ENCODE peak calls at places on chromosomes 16 and 17, in nine cellular contexts. N is brain microvascular endothelial cell, D is PC-3, X is neural progenitor cell, Y is fibroblast of the aortic adventitia, M is AG04450, L is gastrocnemius medialis, H is cardiac fibroblast, Z is K562. B is an unnamed sample.

GRCh38 chr16:15055141-15056053 is 477 bp downstream of the NTAN1 start:
- DNase-seq in N (no peak), D (peak; percentile 9), X (peak; percentile 11), Y (peak; percentile 37), M (no peak), L (peak; percentile 12), H (peak; percentile 43), Z (peak; percentile 34), B (peak; percentile 33)

GRCh38 chr16:56604966-56605365 is 3.4 kb upstream of the MT2A start:
- DNase-seq in N (no peak), D (no peak), X (no peak), Y (no peak), M (no peak), L (no peak), H (no peak), Z (no peak), B (no peak)

GRCh38 chr17:49882434-49882833 is 34.6 kb upstream of the TAC4 start:
- DNase-seq in N (no peak), D (no peak), X (no peak), Y (no peak), M (no peak), L (no peak), H (no peak), Z (no peak), B (peak; percentile 89)

GRCh38 chr17:81282141-81282540 is 13.0 kb downstream of the SLC38A10 start:
- DNase-seq in N (no peak), D (no peak), X (no peak), Y (no peak), M (no peak), L (no peak), H (no peak), Z (no peak), B (no peak)

GRCh38 chr16:4647661-4647965 is 23.0 kb downstream of the MGRN1 start:
- DNase-seq in N (no peak), D (no peak), X (no peak), Y (no peak), M (no peak), L (no peak), H (no peak), Z (no peak), B (no peak)

GRCh38 chr17:27379863-27380533 is 76.2 kb upstream of the KSR1 start:
- DNase-seq in N (peak; percentile 43), D (peak; percentile 61), X (peak; percentile 77), Y (peak; percentile 55), M (no peak), L (peak; percentile 17), H (peak; percentile 53), Z (peak; percentile 79), B (no peak)

GRCh38 chr16:6211644-6212043 is 1114.0 kb upstream of the EEF2KMT start:
- DNase-seq in N (no peak), D (no peak), X (no peak), Y (no peak), M (no peak), L (no peak), H (no peak), Z (no peak), B (no peak)

GRCh38 chr17:31560836-31561235 is 169.4 kb downstream of the RAB11FIP4 start:
- DNase-seq in N (no peak), D (peak; percentile 50), X (no peak), Y (no peak), M (no peak), L (no peak), H (peak; percentile 40), Z (no peak), B (peak; percentile 59)

GRCh38 chr16:83586036-83586810 is 221.6 kb upstream of the HSBP1 start:
- DNase-seq in N (no peak), D (no peak), X (peak; percentile 57), Y (no peak), M (no peak), L (no peak), H (no peak), Z (no peak), B (no peak)

GRCh38 chr16:69906838-69907301 is 44.3 kb upstream of the CLEC18A start:
- DNase-seq in N (peak; percentile 78), D (no peak), X (no peak), Y (peak; percentile 46), M (peak; percentile 86), L (no peak), H (peak; percentile 57), Z (no peak), B (no peak)

GRCh38 chr17:82231562-82232321 is 2.9 kb downstream of the SLC16A3 start:
- DNase-seq in N (no peak), D (peak; percentile 58), X (peak; percentile 76), Y (peak; percentile 67), M (no peak), L (peak; percentile 64), H (peak; percentile 81), Z (peak; percentile 91), B (peak; percentile 79)

GRCh38 chr17:28895794-28896447 is 1.6 kb downstream of the FLOT2 start:
- DNase-seq in N (no peak), D (no peak), X (peak; percentile 10), Y (no peak), M (no peak), L (no peak), H (no peak), Z (peak; percentile 40), B (no peak)

GRCh38 chr16:30092373-30093010 is 768 bp upstream of the TBX6 start:
- DNase-seq in N (peak; percentile 44), D (peak; percentile 45), X (peak; percentile 83), Y (peak; percentile 58), M (no peak), L (peak; percentile 60), H (peak; percentile 85), Z (peak; percentile 92), B (peak; percentile 54)

GRCh38 chr17:5668557-5669138 is 84.3 kb upstream of the NLRP1 start:
- DNase-seq in N (no peak), D (no peak), X (no peak), Y (no peak), M (no peak), L (no peak), H (no peak), Z (no peak), B (no peak)

GRCh38 chr17:19383681-19384470 is 3.1 kb downstream of the MFAP4 start:
- DNase-seq in N (no peak), D (no peak), X (no peak), Y (peak; percentile 35), M (no peak), L (no peak), H (peak; percentile 28), Z (no peak), B (no peak)

GRCh38 chr17:65800655-65801054 is 239.2 kb upstream of the AXIN2 start:
- DNase-seq in N (no peak), D (no peak), X (no peak), Y (no peak), M (no peak), L (no peak), H (no peak), Z (no peak), B (no peak)

GRCh38 chr17:19398301-19399181 is 11.6 kb upstream of the MFAP4 start:
- DNase-seq in N (no peak), D (peak; percentile 79), X (no peak), Y (peak; percentile 49), M (no peak), L (peak; percentile 47), H (peak; percentile 74), Z (no peak), B (no peak)

GRCh38 chr16:75402174-75402820 is 31.0 kb downstream of the CFDP1 start:
- DNase-seq in N (peak; percentile 37), D (peak; percentile 51), X (no peak), Y (peak; percentile 73), M (no peak), L (no peak), H (peak; percentile 85), Z (no peak), B (peak; percentile 79)

GRCh38 chr17:6753006-6753445 is 2.8 kb upstream of the XAF1 start:
- DNase-seq in N (peak; percentile 85), D (peak; percentile 44), X (peak; percentile 57), Y (peak; percentile 78), M (peak; percentile 20), L (peak; percentile 14), H (peak; percentile 96), Z (no peak), B (peak; percentile 18)

GRCh38 chr16:68564367-68564985 is 25.4 kb downstream of the ZFP90 start:
- DNase-seq in N (no peak), D (no peak), X (peak; percentile 5), Y (peak; percentile 5), M (no peak), L (no peak), H (peak; percentile 31), Z (no peak), B (no peak)

GRCh38 chr17:74750039-74750326 is 1.6 kb downstream of the NHERF1 start:
- DNase-seq in N (no peak), D (no peak), X (no peak), Y (no peak), M (no peak), L (no peak), H (no peak), Z (no peak), B (no peak)
- H3K4me3 ChIP-seq in N (peak overlapping the region; percentile 69), D (peak overlapping the region; percentile 78), X (peak overlapping the region; percentile 99), Y (peak overlapping the region; percentile 83), M (peak overlapping the region; percentile 70), L (peak overlapping the region; percentile 77), H (peak overlapping the region; percentile 78), Z (peak overlapping the region; percentile 93), B (no peak overlapping the region)

GRCh38 chr17:1766382-1767135 is 4.7 kb downstream of the SERPINF1 start:
- DNase-seq in N (no peak), D (no peak), X (no peak), Y (no peak), M (no peak), L (no peak), H (no peak), Z (no peak), B (no peak)
- H3K4me3 ChIP-seq in N (no peak overlapping the region), D (no peak overlapping the region), X (no peak overlapping the region), Y (no peak overlapping the region), M (no peak overlapping the region), L (no peak overlapping the region), H (no peak overlapping the region), Z (no peak overlapping the region), B (no peak overlapping the region)

DNA sequence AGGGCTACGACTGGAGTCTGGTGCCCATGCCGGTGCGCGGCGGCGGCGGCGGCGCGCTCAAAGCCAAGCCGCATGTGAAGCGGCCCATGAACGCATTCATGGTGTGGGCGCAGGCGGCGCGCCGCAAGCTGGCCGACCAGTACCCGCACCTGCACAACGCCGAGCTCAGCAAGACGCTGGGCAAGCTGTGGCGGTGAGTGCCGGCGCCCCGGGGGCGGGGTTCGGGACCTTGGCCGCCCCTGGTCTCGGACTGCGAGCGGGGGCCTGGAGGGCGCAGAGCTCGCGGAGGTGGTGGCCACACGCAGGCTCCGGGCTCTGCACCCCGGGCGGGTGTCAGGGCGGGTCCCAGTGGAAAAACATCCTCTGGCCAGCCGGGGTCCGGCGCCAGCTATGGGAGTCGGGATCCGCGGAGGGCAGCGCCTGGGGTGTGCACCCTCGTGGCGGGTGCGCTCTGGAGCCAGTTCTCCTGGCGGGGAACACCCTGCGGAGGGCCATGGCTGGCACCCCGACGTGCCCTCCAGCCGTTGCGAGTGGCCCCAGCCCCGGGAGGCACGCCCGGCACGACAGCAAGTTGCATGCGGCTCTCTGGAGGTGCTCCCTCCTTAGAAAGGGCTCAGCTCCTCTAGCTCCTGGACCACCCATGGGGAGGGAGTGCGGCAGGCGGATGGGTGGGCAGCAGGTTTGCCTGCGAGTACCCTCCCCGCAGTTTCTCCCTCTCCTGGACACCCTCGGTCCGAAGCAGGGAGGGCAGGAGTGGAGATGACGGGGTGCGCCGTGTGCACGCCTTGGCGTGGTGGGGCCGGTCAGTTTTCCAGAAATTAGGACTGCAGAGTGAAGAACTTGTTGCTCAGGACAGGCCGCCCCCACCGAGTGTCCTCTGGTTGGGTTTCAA is 828 bp downstream of the SOX8 start:
- DNase-seq in N (no peak), D (no peak), X (peak; percentile 68), Y (no peak), M (no peak), L (no peak), H (peak; percentile 12), Z (no peak), B (peak; percentile 20)
- H3K4me3 ChIP-seq in N (no peak overlapping the region), D (no peak overlapping the region), X (peak overlapping the region; percentile 63), Y (no peak overlapping the region), M (no peak overlapping the region), L (peak overlapping the region; percentile 53), H (no peak overlapping the region), Z (no peak overlapping the region), B (no peak overlapping the region)

GRCh38 chr17:79715318-79716182 is 15.2 kb upstream of the ENPP7 start:
- DNase-seq in N (no peak), D (no peak), X (no peak), Y (no peak), M (no peak), L (no peak), H (no peak), Z (no peak), B (no peak)
- H3K4me3 ChIP-seq in N (no peak overlapping the region), D (no peak overlapping the region), X (no peak overlapping the region), Y (no peak overlapping the region), M (no peak overlapping the region), L (no peak overlapping the region), H (no peak overlapping the region), Z (no peak overlapping the region), B (no peak overlapping the region)